ENCODE peak calls at places on chromosomes 3 and 15, in eight cellular contexts. O, N, V, K, R, U, F and L are unnamed samples.

GRCh38 chr3:43894176-43895049 is 203.7 kb downstream of the ABHD5 start:
- DNase-seq in O (peak; percentile 85), N (no peak), V (peak; percentile 75), K (peak; percentile 52), R (peak; percentile 55), U (no peak), F (no peak), L (peak; percentile 84)

GRCh38 chr3:133578548-133579191 is 5.2 kb downstream of the CDV3 start:
- DNase-seq in O (peak; percentile 64), N (peak; percentile 74), V (no peak), K (no peak), R (peak; percentile 37), U (no peak), F (no peak), L (no peak)

GRCh38 chr15:77118787-77119410 is 48.0 kb upstream of the TSPAN3 start:
- DNase-seq in O (peak; percentile 69), N (peak; percentile 55), V (no peak), K (peak; percentile 40), R (peak; percentile 55), U (peak; percentile 47), F (no peak), L (no peak)

GRCh38 chr3:29898609-29899008 is 617.7 kb downstream of the RBMS3 start:
- DNase-seq in O (no peak), N (no peak), V (no peak), K (no peak), R (no peak), U (no peak), F (no peak), L (no peak)

GRCh38 chr3:143348486-143349327 is 229.1 kb downstream of the CHST2 start:
- DNase-seq in O (no peak), N (no peak), V (no peak), K (no peak), R (peak; percentile 78), U (no peak), F (no peak), L (no peak)

GRCh38 chr3:137263982-137264777 is 306.4 kb downstream of the IL20RB start:
- DNase-seq in O (no peak), N (peak; percentile 59), V (no peak), K (no peak), R (no peak), U (no peak), F (no peak), L (no peak)

GRCh38 chr3:13574798-13575451 is 26.0 kb downstream of the FBLN2 start:
- DNase-seq in O (no peak), N (no peak), V (no peak), K (no peak), R (peak; percentile 87), U (no peak), F (no peak), L (no peak)

GRCh38 chr3:123285066-123285465 is 83.3 kb downstream of the SEC22A start:
- DNase-seq in O (no peak), N (no peak), V (no peak), K (no peak), R (no peak), U (peak; percentile 47), F (no peak), L (no peak)

DNA sequence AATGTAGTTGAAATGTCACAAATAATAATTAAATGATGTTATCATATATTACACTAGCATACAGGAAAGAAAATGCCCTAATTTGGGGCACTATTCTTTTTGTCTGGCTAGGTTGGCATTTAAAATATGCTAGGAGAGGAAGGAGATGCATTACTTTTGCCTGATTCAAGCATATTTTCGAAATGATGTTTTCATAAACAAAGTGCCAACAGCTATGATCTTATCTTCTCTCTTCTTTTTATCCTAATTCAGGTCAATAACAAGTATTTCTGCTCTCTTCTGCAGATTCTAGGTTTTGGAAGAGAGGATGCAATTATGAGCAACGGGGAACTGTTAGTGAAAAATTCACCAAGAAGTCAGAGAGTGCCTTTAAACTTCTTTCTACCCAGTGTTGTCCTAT is 55.8 kb upstream of the NR2F2 start:
- DNase-seq in O (no peak), N (no peak), V (no peak), K (no peak), R (no peak), U (no peak), F (no peak), L (no peak)
- TF ChIP-seq POLR2AphosphoS5 in O (no peak), N (no peak), V (no peak), K (no peak), R (no peak), U (no peak), F (no peak), L (no peak)

DNA sequence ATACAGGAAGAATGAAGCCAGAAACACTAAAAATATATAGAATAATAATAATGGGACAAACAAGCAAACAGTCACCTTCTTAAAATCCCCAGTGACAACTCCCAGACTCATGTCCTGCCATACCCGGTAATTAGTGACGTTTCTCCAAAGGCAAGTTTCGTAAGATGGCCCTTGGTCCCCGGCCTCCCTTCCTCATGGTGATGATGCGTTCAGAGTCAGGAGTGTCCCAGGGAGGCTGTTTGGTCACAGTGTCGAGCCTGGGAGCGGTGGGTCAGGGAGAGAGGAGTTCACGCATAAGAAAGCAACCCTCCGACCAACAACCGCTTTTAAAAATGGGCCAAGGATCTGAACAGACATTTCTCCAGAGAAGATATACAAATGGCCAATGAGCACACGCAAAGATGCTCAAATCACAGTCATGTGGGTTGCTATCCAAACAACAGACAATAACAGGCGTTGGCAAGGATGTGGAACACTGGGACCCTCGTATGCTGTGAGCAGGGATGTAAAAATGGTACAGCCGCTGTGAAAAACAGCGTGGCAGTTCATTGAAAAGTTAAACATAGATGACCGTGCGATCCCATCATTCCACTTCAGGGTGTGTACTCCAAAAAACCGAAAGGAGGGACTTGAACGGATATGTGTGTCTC is 6.5 kb upstream of the LRRC15 start:
- DNase-seq in O (no peak), N (no peak), V (no peak), K (no peak), R (no peak), U (no peak), F (no peak), L (no peak)
- H3K4me3 ChIP-seq in O (no peak overlapping the region), N (no peak overlapping the region), V (no peak overlapping the region), K (no peak overlapping the region), R (no peak overlapping the region), U (no peak overlapping the region), F (no peak overlapping the region), L (no peak overlapping the region)

DNA sequence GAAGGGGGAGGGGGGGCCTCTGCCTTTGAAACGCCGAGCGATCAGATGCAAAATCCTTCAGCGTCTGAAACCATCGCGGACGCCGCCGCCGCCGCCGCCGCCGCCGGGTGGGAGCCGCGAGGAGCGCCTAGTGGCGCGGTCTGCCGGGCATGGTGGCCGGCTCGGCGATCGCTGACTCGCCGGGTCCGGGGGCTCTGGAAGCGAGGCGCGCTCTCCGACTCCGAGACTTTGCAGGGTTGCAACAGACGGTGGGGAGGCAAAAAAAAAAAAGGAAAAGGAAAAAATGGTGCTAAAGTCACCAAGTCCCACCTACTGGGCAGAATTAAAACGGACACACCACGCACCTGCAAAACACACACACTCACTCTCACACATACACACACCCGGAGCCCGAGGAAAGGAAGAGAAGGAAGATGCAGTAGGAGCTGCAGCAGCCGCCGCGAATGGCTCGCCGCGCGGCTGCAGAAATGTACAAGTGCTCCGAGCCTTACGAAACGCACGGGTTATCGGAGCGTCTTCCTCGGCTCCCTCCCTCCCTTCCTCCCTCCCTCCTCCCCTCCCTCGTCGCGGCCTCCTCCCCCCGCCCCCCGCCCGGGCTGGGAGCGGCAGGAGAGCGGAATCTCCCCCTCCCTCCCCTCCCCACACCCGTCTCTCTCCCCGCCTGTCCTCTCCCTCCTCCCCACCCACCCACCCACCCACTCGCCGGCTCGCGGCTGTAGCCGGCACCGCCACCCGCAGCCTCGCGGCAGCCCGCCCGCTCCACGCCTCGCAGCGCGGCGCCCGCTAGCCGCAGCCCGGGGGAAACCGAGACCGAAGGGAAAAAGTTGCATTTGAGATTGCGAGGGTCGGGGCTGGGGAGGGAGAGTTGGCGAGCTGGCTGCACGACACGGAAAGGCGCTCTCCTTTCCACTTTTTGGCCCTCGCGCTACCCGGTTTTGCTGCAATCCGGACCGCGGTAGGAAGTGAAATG is at the start of gene NTRK3:
- DNase-seq in O (peak; percentile 78), N (peak; percentile 72), V (peak; percentile 65), K (no peak), R (no peak), U (no peak), F (no peak), L (no peak)
- H3K27me3 ChIP-seq in O (peaks cover 50% of the 10 kb centered on the region), N (peaks cover 32% of the 10 kb centered on the region), V (peaks cover 21% of the 10 kb centered on the region), K (peaks cover 24% of the 10 kb centered on the region), R (peaks cover 21% of the 10 kb centered on the region), U (peaks cover 75% of the 10 kb centered on the region), F (peaks cover 32% of the 10 kb centered on the region), L (peaks cover 38% of the 10 kb centered on the region)

GRCh38 chr3:33858131-33858530 is 59.7 kb downstream of the PDCD6IP start:
- DNase-seq in O (no peak), N (no peak), V (no peak), K (no peak), R (no peak), U (no peak), F (no peak), L (no peak)

GRCh38 chr3:33860355-33861047 is 62.1 kb downstream of the PDCD6IP start:
- DNase-seq in O (no peak), N (peak; percentile 39), V (no peak), K (no peak), R (no peak), U (no peak), F (no peak), L (no peak)

GRCh38 chr3:33855884-33856546 is 57.6 kb downstream of the PDCD6IP start:
- DNase-seq in O (no peak), N (no peak), V (no peak), K (no peak), R (no peak), U (no peak), F (no peak), L (no peak)
- TF ChIP-seq POLR2AphosphoS5 in O (no peak), N (no peak), V (no peak), K (no peak), R (no peak), U (no peak), F (no peak), L (no peak)